ENCODE peak calls at places on chromosomes 3 and 15, in six cellular contexts. H is hepatocyte, C is cardiac muscle cell, T is epithelial cell of esophagus, D is MM.1S, F is cardiac fibroblast. Z is an unnamed sample.

GRCh38 chr3:182583545-182583944 is 209.8 kb upstream of the ATP11B start:
- DNase-seq in T (peak; percentile 61), F (no peak), C (no peak), D (no peak), H (no peak), Z (no peak)

GRCh38 chr3:195069501-195070251 is 201.3 kb downstream of the XXYLT1 start:
- DNase-seq in F (no peak), C (no peak), T (no peak), D (no peak), H (no peak), Z (no peak)

GRCh38 chr15:68639926-68640600 is 61.3 kb downstream of the CORO2B start:
- DNase-seq in D (no peak), C (peak; percentile 40), T (peak; percentile 77), F (peak; percentile 67), H (no peak), Z (no peak)

GRCh38 chr3:79871656-79872055 is 103.9 kb upstream of the ROBO1 start:
- DNase-seq in H (no peak), D (no peak), F (peak; percentile 9), C (peak; percentile 32), T (no peak), Z (no peak)

GRCh38 chr3:193827039-193827669 is 234.1 kb downstream of the OPA1 start:
- DNase-seq in F (no peak), T (no peak), H (no peak), D (no peak), C (no peak), Z (no peak)

GRCh38 chr3:68007621-68008226 is 353.3 kb upstream of the SUCLG2 start:
- DNase-seq in C (no peak), D (no peak), H (peak; percentile 32), T (no peak), F (no peak), Z (no peak)

GRCh38 chr15:66193066-66193465 is 60.5 kb downstream of the MEGF11 start:
- DNase-seq in H (no peak), T (peak; percentile 61), D (no peak), C (no peak), F (peak; percentile 16), Z (no peak)

GRCh38 chr3:30399394-30400181 is 206.8 kb upstream of the TGFBR2 start:
- DNase-seq in T (peak; percentile 13), F (peak; percentile 46), C (peak; percentile 19), H (no peak), D (no peak), Z (no peak)

GRCh38 chr3:190526787-190527767 is 13.2 kb downstream of the IL1RAP start:
- DNase-seq in C (peak; percentile 78), H (no peak), F (peak; percentile 77), D (no peak), T (no peak), Z (no peak)

DNA sequence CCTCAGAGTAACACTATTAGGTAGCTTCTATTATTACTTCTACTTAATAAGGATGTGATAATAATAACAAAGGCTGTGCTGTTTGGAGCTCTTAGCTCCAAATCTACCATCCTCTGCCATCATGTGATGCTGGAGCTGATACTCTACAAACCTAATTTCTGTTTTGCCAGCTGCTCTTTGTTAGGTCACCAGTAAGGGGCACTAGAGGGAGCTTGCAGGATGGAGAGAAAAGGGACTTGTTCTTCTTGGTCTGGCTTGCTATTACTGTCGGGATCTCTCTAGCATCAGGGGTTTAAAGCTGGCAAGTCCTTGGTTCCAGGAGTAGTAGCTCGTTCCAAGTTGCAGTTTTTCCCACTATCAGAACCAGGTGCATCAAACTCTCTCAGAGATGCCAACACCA is 194.9 kb upstream of the KBTBD8 start:
- DNase-seq in D (no peak), F (no peak), T (no peak), C (no peak), H (no peak), Z (no peak)
- TF ChIP-seq CTCF in D (no peak), F (peak; percentile 35), T (peak; percentile 25), C (peak; percentile 23), H (peak; percentile 13), Z (peak; percentile 5)

DNA sequence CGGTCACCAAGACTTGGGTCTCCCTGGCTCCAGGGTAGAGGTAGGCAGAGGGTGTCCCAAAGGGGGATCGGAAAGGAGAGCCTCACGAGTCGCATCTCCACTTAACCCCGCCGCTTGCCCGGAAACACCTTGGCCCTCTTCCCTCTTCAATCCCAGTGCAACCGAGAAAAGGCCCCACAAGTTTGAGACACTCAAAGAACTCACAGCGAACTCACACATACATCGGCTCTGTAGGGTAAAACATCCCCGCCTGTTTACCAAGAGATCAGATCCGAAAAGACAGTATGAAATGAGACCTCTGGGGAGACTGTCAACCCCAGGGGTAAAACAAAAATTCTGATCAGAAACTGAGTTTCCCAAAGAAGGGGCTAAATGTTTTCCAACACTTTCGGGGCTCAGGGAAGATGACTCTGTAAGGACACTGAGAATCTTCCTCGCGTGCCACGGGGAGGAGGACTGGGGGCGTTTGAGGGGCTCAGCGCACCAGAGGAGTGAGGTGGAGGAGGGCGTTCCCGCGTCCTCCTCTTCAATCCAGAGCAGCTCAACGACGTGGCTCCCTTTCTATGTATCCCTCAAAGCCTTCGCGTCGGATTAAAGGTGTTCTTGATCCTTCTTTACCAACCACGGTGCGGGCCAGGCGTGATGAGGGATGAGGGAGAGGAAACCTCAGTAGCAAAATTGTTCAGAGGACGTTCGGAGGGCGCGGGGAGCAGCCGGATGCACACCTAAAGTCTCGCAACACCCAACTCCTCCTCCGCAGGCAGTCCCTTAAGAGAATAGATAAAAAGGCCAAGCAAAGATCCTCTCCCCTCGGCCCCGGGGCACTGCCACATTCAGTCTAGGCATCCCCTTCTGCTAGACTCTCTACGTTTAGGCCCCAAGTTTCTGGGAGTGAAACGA is 3.7 kb downstream of the WNT5A start:
- DNase-seq in H (no peak), C (no peak), T (no peak), D (no peak), F (no peak), Z (no peak)
- H3K4me3 ChIP-seq in H (peak overlapping the region; percentile 28), C (peak overlapping the region; percentile 70), T (no peak overlapping the region), D (no peak overlapping the region), F (no peak overlapping the region), Z (no peak overlapping the region)

GRCh38 chr3:39191103-39191502 is 1.3 kb downstream of the XIRP1 start:
- DNase-seq in F (no peak), D (peak; percentile 73), C (no peak), T (no peak), H (no peak), Z (no peak)
- TF ChIP-seq CTCF in F (no peak), D (peak; percentile 42), C (no peak), T (no peak), H (no peak), Z (no peak)

DNA sequence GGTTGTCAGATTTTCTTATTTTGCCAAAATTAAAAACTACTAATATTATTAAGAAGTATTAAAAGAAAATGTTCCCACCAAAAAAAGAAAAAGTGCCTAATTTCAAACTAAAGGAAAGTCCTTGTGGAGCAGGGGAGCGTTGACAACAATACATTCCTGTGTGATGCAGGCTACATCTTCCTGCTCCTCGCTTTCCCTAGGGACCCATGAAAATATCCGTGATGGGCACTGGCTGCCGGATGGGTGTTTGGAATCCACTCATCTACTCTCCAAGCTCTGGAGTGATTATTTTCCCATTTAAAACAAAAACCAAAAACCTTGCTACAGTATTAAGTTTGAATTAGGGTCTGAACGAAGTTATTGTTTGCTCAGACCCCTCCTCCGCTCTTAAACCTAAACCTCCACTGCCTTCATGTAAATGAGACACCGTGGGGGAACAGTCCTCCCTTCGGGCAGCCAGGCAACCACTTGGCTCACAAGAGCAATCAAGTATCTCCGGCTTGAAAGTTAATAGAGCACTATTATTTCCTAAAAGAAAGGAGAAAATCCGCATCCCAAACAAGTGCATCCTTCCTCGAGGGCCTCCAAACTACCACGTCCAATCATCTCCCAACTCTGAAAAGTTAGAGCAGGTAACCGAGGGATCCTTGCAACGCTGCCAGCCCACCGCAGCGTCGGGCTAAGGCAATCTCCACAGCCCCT is 1.5 kb downstream of the ITGB5 start:
- DNase-seq in F (peak; percentile 72), T (no peak), H (no peak), C (peak; percentile 42), D (no peak), Z (no peak)
- H3K4me3 ChIP-seq in F (peak overlapping the region; percentile 67), T (no peak overlapping the region), H (peak overlapping the region; percentile 89), C (peak overlapping the region; percentile 96), D (peak overlapping the region; percentile 95), Z (no peak overlapping the region)

DNA sequence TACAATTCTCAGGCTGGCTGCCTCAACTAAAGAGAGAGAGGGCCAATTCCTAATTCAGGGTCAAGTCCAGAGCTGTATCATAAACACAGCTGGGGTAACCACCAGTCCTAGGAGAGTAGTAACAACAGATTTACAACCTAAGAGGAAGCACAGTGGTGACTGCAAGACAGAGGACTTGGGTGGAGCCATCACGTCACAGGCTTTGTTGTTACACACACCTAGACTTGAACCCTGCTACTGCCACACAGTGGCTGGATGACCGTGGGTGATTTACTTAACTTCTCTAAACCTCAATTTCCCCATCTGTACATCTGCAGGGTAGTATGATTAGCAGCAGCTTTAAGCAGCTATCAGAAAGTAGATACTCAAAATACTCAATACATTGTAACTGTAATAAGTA is 78.6 kb downstream of the MYLK start:
- DNase-seq in C (no peak), T (no peak), D (no peak), F (no peak), H (no peak), Z (peak; percentile 9)
- TF ChIP-seq CTCF in C (no peak), T (no peak), D (no peak), F (no peak), H (no peak), Z (no peak)

DNA sequence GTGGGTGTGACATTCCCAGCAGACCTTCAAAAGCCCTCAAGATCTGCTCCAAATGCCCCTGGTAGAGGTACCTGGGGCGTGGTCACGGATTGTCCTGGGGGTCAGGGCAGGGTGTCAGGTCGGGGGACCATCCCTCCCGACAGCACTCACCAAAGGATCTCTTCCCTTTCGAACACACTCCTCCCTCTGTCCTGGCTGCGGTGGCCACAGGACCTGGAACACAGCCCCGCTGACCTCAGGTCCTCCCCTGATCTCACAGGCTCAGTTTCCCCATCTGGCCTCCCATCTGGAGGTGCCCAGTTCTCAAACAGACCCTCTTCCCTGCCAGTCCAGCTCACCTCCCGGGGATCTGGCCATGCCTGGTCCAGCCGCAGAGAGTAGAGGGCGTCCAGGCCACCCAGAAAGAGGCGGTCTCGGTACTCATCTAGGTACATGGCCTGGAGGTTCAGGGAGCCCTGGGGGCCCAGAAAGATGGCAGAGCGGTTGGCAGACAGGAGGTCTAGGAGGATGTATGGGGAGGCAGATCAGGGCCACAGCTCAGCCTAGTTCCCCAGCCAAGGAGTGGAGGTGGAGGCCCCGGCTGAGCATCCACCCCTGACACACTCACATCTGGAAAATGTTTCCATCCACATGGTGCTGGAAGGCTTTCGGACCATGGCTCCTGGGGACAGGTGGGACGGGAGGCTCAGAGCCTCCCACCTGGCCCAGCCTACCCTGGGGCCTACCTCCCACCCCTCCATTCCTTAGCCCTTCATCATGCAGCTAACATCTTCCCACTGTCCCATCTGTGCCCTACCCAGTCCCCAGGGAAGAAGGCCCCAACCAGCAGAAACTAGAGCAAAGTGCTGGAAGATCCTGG is 2.3 kb downstream of the SEMA3G start:
- DNase-seq in F (no peak), C (no peak), H (no peak), T (no peak), D (no peak), Z (no peak)
- H3K4me3 ChIP-seq in F (no peak overlapping the region), C (no peak overlapping the region), H (no peak overlapping the region), T (no peak overlapping the region), D (no peak overlapping the region), Z (no peak overlapping the region)

DNA sequence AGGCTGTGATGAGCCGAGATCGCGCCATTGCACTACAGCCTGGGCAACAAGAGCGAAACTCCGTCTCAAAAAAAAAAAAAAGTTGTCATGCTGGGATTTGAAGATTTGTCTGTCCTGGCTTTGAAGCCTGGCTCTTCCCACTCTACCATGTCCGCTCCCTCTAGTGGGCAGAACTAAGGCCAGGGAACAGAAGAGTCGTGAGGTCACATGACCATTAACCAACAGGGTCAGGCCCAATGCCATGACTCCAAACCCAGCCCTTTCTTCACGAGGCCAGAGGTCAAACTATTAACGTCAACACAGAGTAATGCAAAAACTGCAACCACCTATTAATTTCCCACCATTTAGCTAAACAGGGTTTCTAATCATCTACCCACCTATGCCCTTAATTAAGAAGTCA is 212.1 kb downstream of the ADAMTS17 start:
- DNase-seq in F (peak; percentile 11), D (no peak), H (no peak), C (no peak), T (no peak), Z (no peak)
- TF ChIP-seq CTCF in F (no peak), D (no peak), H (no peak), C (no peak), T (no peak), Z (no peak)

Z was measured in GM12865.